ENCODE peak calls at places on chromosome 14, in seven cellular contexts. One of them, this sample, is unnamed.

GRCh38 chr14:70320294-70320693 is 39.2 kb downstream of the COX16 start:
- DNase-seq in spleen: no peak
- DNase-seq in uterus: no peak
- DNase-seq in choroid plexus epithelial cell: no peak
- DNase-seq in AG10803: no peak
- DNase-seq in PC-3: no peak
- DNase-seq in dorsolateral prefrontal cortex: no peak
- DNase-seq in this sample: no peak

GRCh38 chr14:91888641-91889476 is 21.5 kb upstream of the TC2N start:
- DNase-seq in spleen: no peak
- DNase-seq in choroid plexus epithelial cell: no peak
- DNase-seq in dorsolateral prefrontal cortex: peak
- DNase-seq in AG10803: no peak
- DNase-seq in uterus: no peak
- DNase-seq in PC-3: no peak
- DNase-seq in this sample: no peak

GRCh38 chr14:85459361-85459760 is 70.6 kb upstream of the FLRT2 start:
- DNase-seq in PC-3: no peak
- DNase-seq in AG10803: no peak
- DNase-seq in spleen: no peak
- DNase-seq in uterus: no peak
- DNase-seq in dorsolateral prefrontal cortex: no peak
- DNase-seq in choroid plexus epithelial cell: no peak
- DNase-seq in this sample: no peak

GRCh38 chr14:74638970-74639369 is 26.9 kb upstream of the LTBP2 start:
- DNase-seq in choroid plexus epithelial cell: peak
- DNase-seq in PC-3: no peak
- DNase-seq in dorsolateral prefrontal cortex: no peak
- DNase-seq in spleen: no peak
- DNase-seq in AG10803: peak
- DNase-seq in uterus: no peak
- DNase-seq in this sample: no peak

GRCh38 chr14:94598816-94599655 is 13.2 kb upstream of the SERPINA3 start:
- DNase-seq in spleen: no peak
- DNase-seq in AG10803: peak
- DNase-seq in uterus: peak
- DNase-seq in choroid plexus epithelial cell: peak
- DNase-seq in dorsolateral prefrontal cortex: peak
- DNase-seq in PC-3: peak
- DNase-seq in this sample: peak

GRCh38 chr14:62125793-62126192 is 363.6 kb downstream of the SNAPC1 start:
- DNase-seq in spleen: no peak
- DNase-seq in PC-3: no peak
- DNase-seq in choroid plexus epithelial cell: no peak
- DNase-seq in AG10803: no peak
- DNase-seq in dorsolateral prefrontal cortex: no peak
- DNase-seq in uterus: no peak
- DNase-seq in this sample: no peak

GRCh38 chr14:99497894-99498293 is 16.7 kb downstream of the CCNK start:
- DNase-seq in dorsolateral prefrontal cortex: no peak
- DNase-seq in choroid plexus epithelial cell: no peak
- DNase-seq in PC-3: no peak
- DNase-seq in spleen: no peak
- DNase-seq in uterus: no peak
- DNase-seq in AG10803: no peak
- DNase-seq in this sample: no peak

GRCh38 chr14:21852061-21852664 is 178.5 kb upstream of the OR4E1 start:
- DNase-seq in spleen: peak
- DNase-seq in AG10803: no peak
- DNase-seq in uterus: no peak
- DNase-seq in dorsolateral prefrontal cortex: peak
- DNase-seq in PC-3: peak
- DNase-seq in choroid plexus epithelial cell: peak
- DNase-seq in this sample: peak

GRCh38 chr14:59187802-59188460 is 536 bp upstream of the DAAM1 start:
- DNase-seq in AG10803: no peak
- DNase-seq in uterus: peak
- DNase-seq in PC-3: peak
- DNase-seq in spleen: peak
- DNase-seq in choroid plexus epithelial cell: no peak
- DNase-seq in dorsolateral prefrontal cortex: peak
- DNase-seq in this sample: no peak

GRCh38 chr14:28676481-28676880 is 90.1 kb upstream of the FOXG1 start:
- DNase-seq in spleen: no peak
- DNase-seq in choroid plexus epithelial cell: peak
- DNase-seq in uterus: no peak
- DNase-seq in PC-3: peak
- DNase-seq in dorsolateral prefrontal cortex: no peak
- DNase-seq in AG10803: no peak
- DNase-seq in this sample: peak

GRCh38 chr14:24172261-24172860 is 481 bp downstream of the REC8 start:
- DNase-seq in choroid plexus epithelial cell: no peak
- DNase-seq in spleen: no peak
- DNase-seq in uterus: no peak
- DNase-seq in dorsolateral prefrontal cortex: no peak
- DNase-seq in PC-3: no peak
- DNase-seq in AG10803: no peak
- DNase-seq in this sample: no peak

GRCh38 chr14:100764716-100765115 is 38.0 kb downstream of the DLK1 start:
- DNase-seq in uterus: no peak
- DNase-seq in dorsolateral prefrontal cortex: no peak
- DNase-seq in spleen: no peak
- DNase-seq in AG10803: no peak
- DNase-seq in PC-3: no peak
- DNase-seq in choroid plexus epithelial cell: no peak
- DNase-seq in this sample: no peak

GRCh38 chr14:30214456-30215090 is 286.9 kb upstream of the PRKD1 start:
- DNase-seq in dorsolateral prefrontal cortex: no peak
- DNase-seq in uterus: no peak
- DNase-seq in choroid plexus epithelial cell: peak
- DNase-seq in AG10803: peak
- DNase-seq in spleen: no peak
- DNase-seq in PC-3: peak
- DNase-seq in this sample: peak

GRCh38 chr14:89720741-89721315 is 233.7 kb downstream of the EFCAB11 start:
- DNase-seq in PC-3: no peak
- DNase-seq in uterus: peak
- DNase-seq in dorsolateral prefrontal cortex: peak
- DNase-seq in choroid plexus epithelial cell: no peak
- DNase-seq in spleen: peak
- DNase-seq in AG10803: no peak
- DNase-seq in this sample: no peak

GRCh38 chr14:38786921-38787320 is 316.1 kb downstream of the SEC23A start:
- DNase-seq in spleen: no peak
- DNase-seq in choroid plexus epithelial cell: no peak
- DNase-seq in PC-3: no peak
- DNase-seq in uterus: no peak
- DNase-seq in AG10803: peak
- DNase-seq in dorsolateral prefrontal cortex: no peak
- DNase-seq in this sample: no peak

GRCh38 chr14:35140718-35141581 is 18.6 kb downstream of the PRORP start:
- DNase-seq in PC-3: peak
- DNase-seq in choroid plexus epithelial cell: peak
- DNase-seq in AG10803: peak
- DNase-seq in dorsolateral prefrontal cortex: no peak
- DNase-seq in uterus: no peak
- DNase-seq in spleen: no peak
- DNase-seq in this sample: peak

GRCh38 chr14:92552066-92552465 is 38.5 kb downstream of the RIN3 start:
- DNase-seq in choroid plexus epithelial cell: no peak
- DNase-seq in spleen: no peak
- DNase-seq in PC-3: no peak
- DNase-seq in AG10803: no peak
- DNase-seq in uterus: no peak
- DNase-seq in dorsolateral prefrontal cortex: no peak
- DNase-seq in this sample: no peak

GRCh38 chr14:90742709-90743108 is 73.5 kb downstream of the TTC7B start:
- DNase-seq in choroid plexus epithelial cell: no peak
- DNase-seq in uterus: no peak
- DNase-seq in AG10803: no peak
- DNase-seq in dorsolateral prefrontal cortex: no peak
- DNase-seq in PC-3: no peak
- DNase-seq in spleen: no peak
- DNase-seq in this sample: no peak

GRCh38 chr14:36238666-36239363 is 62.3 kb upstream of the PTCSC3 start:
- DNase-seq in dorsolateral prefrontal cortex: no peak
- DNase-seq in uterus: no peak
- DNase-seq in spleen: no peak
- DNase-seq in AG10803: peak
- DNase-seq in PC-3: peak
- DNase-seq in choroid plexus epithelial cell: peak
- DNase-seq in this sample: peak

GRCh38 chr14:59356783-59357182 is 108.4 kb downstream of the GPR135 start:
- DNase-seq in choroid plexus epithelial cell: no peak
- DNase-seq in PC-3: no peak
- DNase-seq in spleen: no peak
- DNase-seq in dorsolateral prefrontal cortex: no peak
- DNase-seq in AG10803: no peak
- DNase-seq in uterus: no peak
- DNase-seq in this sample: no peak

GRCh38 chr14:35159742-35160409 is 37.5 kb downstream of the PRORP start:
- DNase-seq in spleen: no peak
- DNase-seq in choroid plexus epithelial cell: peak
- DNase-seq in PC-3: peak
- DNase-seq in dorsolateral prefrontal cortex: no peak
- DNase-seq in uterus: no peak
- DNase-seq in AG10803: peak
- DNase-seq in this sample: peak

GRCh38 chr14:26773906-26774593 is 176.2 kb upstream of the NOVA1 start:
- DNase-seq in spleen: no peak
- DNase-seq in AG10803: no peak
- DNase-seq in PC-3: peak
- DNase-seq in dorsolateral prefrontal cortex: no peak
- DNase-seq in uterus: no peak
- DNase-seq in choroid plexus epithelial cell: peak
- DNase-seq in this sample: no peak

DNA sequence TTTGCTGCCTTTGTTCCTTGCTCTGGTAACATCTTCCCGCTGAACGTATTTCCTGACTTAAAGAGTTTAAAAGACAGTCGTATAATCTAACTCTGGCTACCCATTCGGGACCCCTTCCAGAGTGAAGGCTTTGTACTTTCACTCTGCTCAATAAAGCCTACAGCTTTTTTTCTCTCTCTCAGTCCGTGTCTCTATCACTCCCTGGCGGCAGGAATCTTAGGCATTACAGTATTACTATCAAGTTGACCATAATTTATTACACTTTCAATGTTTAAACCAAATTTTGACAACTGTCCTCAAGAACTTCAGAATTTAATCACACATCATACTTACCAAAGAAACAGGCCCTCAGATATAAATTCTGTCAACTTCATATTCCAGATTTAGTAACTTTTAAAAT is 967.9 kb downstream of the FSCB start:
- DNase-seq in AG10803: no peak
- DNase-seq in spleen: no peak
- DNase-seq in dorsolateral prefrontal cortex: no peak
- DNase-seq in uterus: no peak
- DNase-seq in choroid plexus epithelial cell: peak
- DNase-seq in PC-3: peak
- DNase-seq in this sample: peak
- TF ChIP-seq CTCF in AG10803: no peak
- TF ChIP-seq CTCF in spleen: no peak
- TF ChIP-seq CTCF in dorsolateral prefrontal cortex: no peak
- TF ChIP-seq CTCF in uterus: peak
- TF ChIP-seq CTCF in choroid plexus epithelial cell: peak
- TF ChIP-seq CTCF in PC-3: peak
- TF ChIP-seq CTCF in this sample: peak

GRCh38 chr14:23093104-23093503 is 1.8 kb downstream of the ACIN1 start:
- DNase-seq in dorsolateral prefrontal cortex: no peak
- DNase-seq in AG10803: no peak
- DNase-seq in PC-3: no peak
- DNase-seq in spleen: no peak
- DNase-seq in choroid plexus epithelial cell: no peak
- DNase-seq in uterus: no peak
- DNase-seq in this sample: no peak
- H3K4me3 ChIP-seq in dorsolateral prefrontal cortex: peak
- H3K4me3 ChIP-seq in AG10803: peak
- H3K4me3 ChIP-seq in PC-3: peak
- H3K4me3 ChIP-seq in spleen: no peak
- H3K4me3 ChIP-seq in choroid plexus epithelial cell: peak
- H3K4me3 ChIP-seq in uterus: no peak
- H3K4me3 ChIP-seq in this sample: no peak

GRCh38 chr14:103905861-103906456 is 22.3 kb upstream of the TDRD9 start:
- DNase-seq in spleen: peak
- DNase-seq in AG10803: no peak
- DNase-seq in choroid plexus epithelial cell: no peak
- DNase-seq in uterus: no peak
- DNase-seq in PC-3: no peak
- DNase-seq in dorsolateral prefrontal cortex: no peak
- DNase-seq in this sample: no peak
- TF ChIP-seq CTCF in spleen: no peak
- TF ChIP-seq CTCF in AG10803: no peak
- TF ChIP-seq CTCF in choroid plexus epithelial cell: peak
- TF ChIP-seq CTCF in uterus: no peak
- TF ChIP-seq CTCF in PC-3: no peak
- TF ChIP-seq CTCF in dorsolateral prefrontal cortex: no peak
- TF ChIP-seq CTCF in this sample: peak

GRCh38 chr14:78567343-78567742 is 397.2 kb downstream of the NRXN3 start:
- DNase-seq in PC-3: no peak
- DNase-seq in choroid plexus epithelial cell: peak
- DNase-seq in AG10803: peak
- DNase-seq in spleen: no peak
- DNase-seq in dorsolateral prefrontal cortex: no peak
- DNase-seq in uterus: no peak
- DNase-seq in this sample: peak

GRCh38 chr14:78566859-78567172 is 396.6 kb downstream of the NRXN3 start:
- DNase-seq in spleen: no peak
- DNase-seq in PC-3: no peak
- DNase-seq in uterus: no peak
- DNase-seq in dorsolateral prefrontal cortex: no peak
- DNase-seq in choroid plexus epithelial cell: no peak
- DNase-seq in AG10803: no peak
- DNase-seq in this sample: no peak

DNA sequence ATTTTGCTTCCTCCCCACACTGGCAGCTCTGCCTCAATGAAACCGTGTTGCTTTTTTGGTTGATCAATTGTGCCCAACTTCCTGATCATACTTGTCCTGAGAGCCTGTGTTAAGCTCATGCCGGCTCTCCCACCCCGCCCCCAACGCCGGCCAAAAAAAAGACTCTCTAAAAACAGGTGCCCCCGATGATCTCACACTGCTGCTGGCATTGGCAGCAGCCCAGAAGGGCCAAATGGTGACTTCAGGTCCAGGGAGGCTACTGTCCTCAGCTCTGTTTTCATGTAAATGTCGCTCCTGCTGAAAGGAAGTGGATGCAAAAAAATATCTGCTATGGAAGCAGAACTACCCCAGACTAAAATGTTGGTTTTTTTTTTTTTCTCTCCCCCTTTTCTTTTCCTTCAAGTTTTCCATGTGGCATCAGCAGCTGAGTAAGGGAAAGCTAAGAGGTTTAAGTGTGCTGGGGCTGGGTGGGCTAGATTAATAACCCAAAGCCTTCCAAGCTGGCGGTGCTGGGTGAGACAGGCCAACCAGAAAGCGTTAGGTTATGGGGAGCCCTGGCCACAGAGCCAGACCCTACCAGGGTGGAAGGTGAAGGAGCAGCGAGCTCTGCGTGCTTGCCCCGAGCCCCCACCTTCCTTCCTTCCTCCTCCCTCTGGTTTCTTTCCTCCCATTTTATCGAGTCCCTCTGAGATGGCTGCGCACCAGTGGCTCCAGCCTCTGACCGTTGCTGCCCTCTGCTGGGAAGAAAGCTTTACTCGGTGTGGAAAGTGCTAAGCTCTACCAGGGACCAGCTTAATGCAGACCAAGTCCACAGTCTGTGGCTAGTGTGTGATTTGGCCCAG is 396.1 kb downstream of the NRXN3 start:
- DNase-seq in PC-3: peak
- DNase-seq in spleen: no peak
- DNase-seq in uterus: peak
- DNase-seq in choroid plexus epithelial cell: peak
- DNase-seq in AG10803: peak
- DNase-seq in dorsolateral prefrontal cortex: peak
- DNase-seq in this sample: peak
- H3K4me3 ChIP-seq in PC-3: peak
- H3K4me3 ChIP-seq in spleen: no peak
- H3K4me3 ChIP-seq in uterus: no peak
- H3K4me3 ChIP-seq in choroid plexus epithelial cell: peak
- H3K4me3 ChIP-seq in AG10803: peak
- H3K4me3 ChIP-seq in dorsolateral prefrontal cortex: peak
- H3K4me3 ChIP-seq in this sample: peak